ENCODE peak calls at places on chromosomes 4 and X, in six cellular contexts. One of them, this sample, is unnamed.

GRCh38 chrX:23276475-23276874 is 58.2 kb upstream of the PTCHD1 start:
- DNase-seq in fibroblast of lung: no peak
- DNase-seq in A549: no peak
- DNase-seq in neuronal stem cell: no peak
- DNase-seq in sigmoid colon: no peak
- DNase-seq in GM06990: no peak
- DNase-seq in this sample: no peak

GRCh38 chrX:10014462-10015373 is 47.6 kb downstream of the CLDN34 start:
- DNase-seq in fibroblast of lung: peak
- DNase-seq in A549: peak
- DNase-seq in neuronal stem cell: peak
- DNase-seq in sigmoid colon: peak
- DNase-seq in GM06990: peak
- DNase-seq in this sample: peak

GRCh38 chrX:151240237-151240636 is 63.9 kb downstream of the GPR50 start:
- DNase-seq in fibroblast of lung: no peak
- DNase-seq in A549: no peak
- DNase-seq in neuronal stem cell: no peak
- DNase-seq in sigmoid colon: no peak
- DNase-seq in GM06990: no peak
- DNase-seq in this sample: no peak

GRCh38 chr4:45931151-45931550 is 192.7 kb downstream of the GABRG1 start:
- DNase-seq in fibroblast of lung: no peak
- DNase-seq in A549: no peak
- DNase-seq in neuronal stem cell: no peak
- DNase-seq in sigmoid colon: no peak
- DNase-seq in GM06990: no peak
- DNase-seq in this sample: no peak

GRCh38 chr4:161929966-161930365 is 233.8 kb downstream of the FSTL5 start:
- DNase-seq in fibroblast of lung: peak
- DNase-seq in A549: no peak
- DNase-seq in neuronal stem cell: no peak
- DNase-seq in sigmoid colon: no peak
- DNase-seq in GM06990: no peak
- DNase-seq in this sample: no peak

GRCh38 chrX:19658030-19658429 is 142.7 kb upstream of the MAP3K15 start:
- DNase-seq in fibroblast of lung: peak
- DNase-seq in A549: no peak
- DNase-seq in neuronal stem cell: no peak
- DNase-seq in sigmoid colon: no peak
- DNase-seq in GM06990: no peak
- DNase-seq in this sample: no peak

GRCh38 chr4:158810487-158811215 is 41.8 kb downstream of the FNIP2 start:
- DNase-seq in fibroblast of lung: peak
- DNase-seq in A549: peak
- DNase-seq in neuronal stem cell: no peak
- DNase-seq in sigmoid colon: peak
- DNase-seq in GM06990: no peak
- DNase-seq in this sample: no peak

GRCh38 chrX:10296581-10296980 is 139.8 kb downstream of the CLCN4 start:
- DNase-seq in fibroblast of lung: peak
- DNase-seq in A549: no peak
- DNase-seq in neuronal stem cell: no peak
- DNase-seq in sigmoid colon: no peak
- DNase-seq in GM06990: no peak
- DNase-seq in this sample: no peak

GRCh38 chrX:378443-378842 is 8.3 kb downstream of the PPP2R3B start:
- DNase-seq in fibroblast of lung: no peak
- DNase-seq in A549: no peak
- DNase-seq in neuronal stem cell: no peak
- DNase-seq in sigmoid colon: no peak
- DNase-seq in GM06990: no peak
- DNase-seq in this sample: peak

GRCh38 chr4:96525901-96526300 is 686.0 kb downstream of the PDHA2 start:
- DNase-seq in fibroblast of lung: peak
- DNase-seq in A549: no peak
- DNase-seq in neuronal stem cell: no peak
- DNase-seq in sigmoid colon: no peak
- DNase-seq in GM06990: no peak
- DNase-seq in this sample: no peak

GRCh38 chr4:94356444-94356843 is 13.8 kb upstream of the HPGDS start:
- DNase-seq in fibroblast of lung: no peak
- DNase-seq in A549: no peak
- DNase-seq in neuronal stem cell: no peak
- DNase-seq in sigmoid colon: no peak
- DNase-seq in GM06990: no peak
- DNase-seq in this sample: no peak

GRCh38 chr4:189090174-189090814 is 850.4 kb upstream of the FRG1 start:
- DNase-seq in fibroblast of lung: no peak
- DNase-seq in A549: peak
- DNase-seq in neuronal stem cell: peak
- DNase-seq in sigmoid colon: no peak
- DNase-seq in GM06990: no peak
- DNase-seq in this sample: no peak

GRCh38 chrX:47191331-47191730 is 2.3 kb upstream of the UBA1 start:
- DNase-seq in fibroblast of lung: no peak
- DNase-seq in A549: no peak
- DNase-seq in neuronal stem cell: no peak
- DNase-seq in sigmoid colon: no peak
- DNase-seq in GM06990: peak
- DNase-seq in this sample: peak

GRCh38 chr4:175369087-175369486 is 443.0 kb downstream of the GPM6A start:
- DNase-seq in fibroblast of lung: peak
- DNase-seq in A549: no peak
- DNase-seq in neuronal stem cell: no peak
- DNase-seq in sigmoid colon: no peak
- DNase-seq in GM06990: no peak
- DNase-seq in this sample: no peak

GRCh38 chr4:140247237-140247636 is 93.3 kb upstream of the MAML3 start:
- DNase-seq in fibroblast of lung: no peak
- DNase-seq in A549: no peak
- DNase-seq in neuronal stem cell: no peak
- DNase-seq in sigmoid colon: no peak
- DNase-seq in GM06990: no peak
- DNase-seq in this sample: no peak

GRCh38 chr4:40769266-40769665 is 19.5 kb downstream of the NSUN7 start:
- DNase-seq in fibroblast of lung: peak
- DNase-seq in A549: no peak
- DNase-seq in neuronal stem cell: no peak
- DNase-seq in sigmoid colon: no peak
- DNase-seq in GM06990: no peak
- DNase-seq in this sample: no peak

GRCh38 chrX:28589048-28589447 is 1.8 kb downstream of the IL1RAPL1 start:
- DNase-seq in fibroblast of lung: no peak
- DNase-seq in A549: no peak
- DNase-seq in neuronal stem cell: no peak
- DNase-seq in sigmoid colon: no peak
- DNase-seq in GM06990: no peak
- DNase-seq in this sample: no peak

GRCh38 chr4:152100378-152101201 is 339.8 kb upstream of the GATB start:
- DNase-seq in fibroblast of lung: no peak
- DNase-seq in A549: no peak
- DNase-seq in neuronal stem cell: no peak
- DNase-seq in sigmoid colon: no peak
- DNase-seq in GM06990: peak
- DNase-seq in this sample: peak

GRCh38 chrX:11887175-11887574 is 129.1 kb downstream of the MSL3 start:
- DNase-seq in fibroblast of lung: no peak
- DNase-seq in A549: no peak
- DNase-seq in neuronal stem cell: no peak
- DNase-seq in sigmoid colon: no peak
- DNase-seq in GM06990: no peak
- DNase-seq in this sample: no peak

GRCh38 chrX:11890843-11891514 is 132.9 kb downstream of the MSL3 start:
- DNase-seq in fibroblast of lung: no peak
- DNase-seq in A549: no peak
- DNase-seq in neuronal stem cell: no peak
- DNase-seq in sigmoid colon: peak
- DNase-seq in GM06990: no peak
- DNase-seq in this sample: no peak

GRCh38 chrX:11888421-11888820 is 130.4 kb downstream of the MSL3 start:
- DNase-seq in fibroblast of lung: no peak
- DNase-seq in A549: no peak
- DNase-seq in neuronal stem cell: no peak
- DNase-seq in sigmoid colon: no peak
- DNase-seq in GM06990: no peak
- DNase-seq in this sample: no peak

GRCh38 chrX:11881485-11882170 is 123.6 kb downstream of the MSL3 start:
- DNase-seq in fibroblast of lung: no peak
- DNase-seq in A549: peak
- DNase-seq in neuronal stem cell: no peak
- DNase-seq in sigmoid colon: no peak
- DNase-seq in GM06990: no peak
- DNase-seq in this sample: no peak

DNA sequence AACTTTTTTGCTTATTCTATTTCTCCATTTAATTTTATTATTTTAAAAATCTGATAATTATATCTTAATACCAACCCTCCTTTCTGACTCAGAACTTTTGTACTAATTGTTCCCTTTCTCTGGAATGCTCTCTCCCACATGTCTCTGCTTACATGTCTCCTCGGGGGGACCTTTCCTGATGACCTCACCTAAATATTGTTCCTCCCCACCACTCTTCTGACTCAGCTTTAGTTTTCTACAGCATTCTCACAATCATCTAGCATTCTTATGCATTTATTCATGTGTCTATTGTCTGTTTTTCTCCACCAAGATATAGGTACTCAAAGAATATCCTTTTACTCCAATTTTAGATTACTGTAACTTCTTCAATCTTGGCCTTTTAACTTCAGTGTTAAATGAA is 128.7 kb downstream of the MSL3 start:
- DNase-seq in fibroblast of lung: peak
- DNase-seq in A549: peak
- DNase-seq in neuronal stem cell: no peak
- DNase-seq in sigmoid colon: no peak
- DNase-seq in GM06990: no peak
- DNase-seq in this sample: no peak
- H3K4me3 ChIP-seq in fibroblast of lung: no peak
- H3K4me3 ChIP-seq in A549: no peak
- H3K4me3 ChIP-seq in neuronal stem cell: no peak
- H3K4me3 ChIP-seq in sigmoid colon: no peak
- H3K4me3 ChIP-seq in GM06990: no peak
- H3K4me3 ChIP-seq in this sample: no peak

DNA sequence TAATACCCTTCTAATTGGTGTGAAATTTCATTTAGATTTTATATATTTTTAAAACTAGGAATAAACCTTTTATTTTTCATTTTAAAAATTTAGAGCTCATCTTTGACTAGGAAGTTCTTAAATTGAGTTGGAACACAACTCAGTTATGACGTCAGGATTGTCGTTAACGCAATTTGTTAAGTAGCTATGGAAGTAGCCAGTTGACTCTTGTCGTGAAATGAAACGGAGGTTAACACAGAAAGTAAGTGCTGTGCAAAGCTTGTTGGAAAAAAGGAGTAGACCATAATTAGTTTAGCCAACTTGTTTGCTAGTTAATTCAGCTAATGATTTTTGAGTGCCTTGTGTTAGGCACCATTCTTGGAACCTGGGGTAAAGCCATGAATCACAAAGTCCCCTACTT is 18.3 kb downstream of the LARP7 start:
- DNase-seq in fibroblast of lung: no peak
- DNase-seq in A549: no peak
- DNase-seq in neuronal stem cell: no peak
- DNase-seq in sigmoid colon: no peak
- DNase-seq in GM06990: no peak
- DNase-seq in this sample: no peak
- H3K4me3 ChIP-seq in fibroblast of lung: no peak
- H3K4me3 ChIP-seq in A549: no peak
- H3K4me3 ChIP-seq in neuronal stem cell: no peak
- H3K4me3 ChIP-seq in sigmoid colon: no peak
- H3K4me3 ChIP-seq in GM06990: no peak
- H3K4me3 ChIP-seq in this sample: no peak

DNA sequence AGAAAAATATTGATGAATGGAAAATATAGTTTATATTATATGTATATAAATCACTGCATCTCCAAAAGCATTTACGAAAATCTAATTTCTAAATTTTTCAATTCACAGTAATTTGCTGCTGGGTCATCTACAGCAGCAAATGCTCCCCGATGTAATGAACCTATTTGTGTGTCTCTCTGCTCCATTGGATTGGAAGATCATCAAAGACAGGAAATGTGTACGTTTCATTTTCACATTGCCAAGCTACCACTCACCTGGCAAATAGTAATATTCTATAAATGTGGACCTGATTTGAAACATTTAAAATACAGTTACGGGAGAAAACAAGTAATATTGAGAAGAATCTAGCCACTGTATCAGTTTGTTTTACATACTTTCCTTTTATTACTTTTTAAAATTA is 317.7 kb downstream of the PAPSS1 start:
- DNase-seq in fibroblast of lung: no peak
- DNase-seq in A549: no peak
- DNase-seq in neuronal stem cell: no peak
- DNase-seq in sigmoid colon: no peak
- DNase-seq in GM06990: no peak
- DNase-seq in this sample: no peak
- H3K4me3 ChIP-seq in fibroblast of lung: no peak
- H3K4me3 ChIP-seq in A549: no peak
- H3K4me3 ChIP-seq in neuronal stem cell: no peak
- H3K4me3 ChIP-seq in sigmoid colon: no peak
- H3K4me3 ChIP-seq in GM06990: no peak
- H3K4me3 ChIP-seq in this sample: no peak

GRCh38 chrX:153644356-153645125 is 2.5 kb upstream of the DUSP9 start:
- DNase-seq in fibroblast of lung: no peak
- DNase-seq in A549: peak
- DNase-seq in neuronal stem cell: no peak
- DNase-seq in sigmoid colon: peak
- DNase-seq in GM06990: no peak
- DNase-seq in this sample: no peak
- H3K4me3 ChIP-seq in fibroblast of lung: no peak
- H3K4me3 ChIP-seq in A549: peak
- H3K4me3 ChIP-seq in neuronal stem cell: peak
- H3K4me3 ChIP-seq in sigmoid colon: no peak
- H3K4me3 ChIP-seq in GM06990: no peak
- H3K4me3 ChIP-seq in this sample: no peak

GRCh38 chrX:41001327-41001726 is 83.9 kb upstream of the USP9X start:
- DNase-seq in fibroblast of lung: no peak
- DNase-seq in A549: peak
- DNase-seq in neuronal stem cell: no peak
- DNase-seq in sigmoid colon: no peak
- DNase-seq in GM06990: no peak
- DNase-seq in this sample: no peak

GRCh38 chrX:40998123-40998522 is 87.1 kb upstream of the USP9X start:
- DNase-seq in fibroblast of lung: no peak
- DNase-seq in A549: no peak
- DNase-seq in neuronal stem cell: no peak
- DNase-seq in sigmoid colon: no peak
- DNase-seq in GM06990: no peak
- DNase-seq in this sample: no peak

GRCh38 chrX:41002021-41002420 is 83.2 kb upstream of the USP9X start:
- DNase-seq in fibroblast of lung: no peak
- DNase-seq in A549: peak
- DNase-seq in neuronal stem cell: no peak
- DNase-seq in sigmoid colon: no peak
- DNase-seq in GM06990: no peak
- DNase-seq in this sample: no peak

GRCh38 chrX:40996886-40997530 is 88.2 kb upstream of the USP9X start:
- DNase-seq in fibroblast of lung: peak
- DNase-seq in A549: peak
- DNase-seq in neuronal stem cell: peak
- DNase-seq in sigmoid colon: no peak
- DNase-seq in GM06990: peak
- DNase-seq in this sample: peak
- H3K4me3 ChIP-seq in fibroblast of lung: no peak
- H3K4me3 ChIP-seq in A549: no peak
- H3K4me3 ChIP-seq in neuronal stem cell: peak
- H3K4me3 ChIP-seq in sigmoid colon: no peak
- H3K4me3 ChIP-seq in GM06990: no peak
- H3K4me3 ChIP-seq in this sample: no peak